ENCODE peak calls at places on chromosome 10, in five cellular contexts. K is fibroblast of pulmonary artery, F is GM20000, S is lung, B is GM13977. R is an unnamed sample.

GRCh38 chr10:122490786-122491680 is 29.7 kb downstream of the HTRA1 start:
- DNase-seq in K (peak; percentile 43), F (no peak), S (no peak), B (no peak), R (no peak)

GRCh38 chr10:120818301-120818700 is 32.9 kb upstream of the WDR11 start:
- DNase-seq in K (no peak), F (no peak), S (no peak), B (no peak), R (no peak)

GRCh38 chr10:57979466-57979865 is 288.2 kb downstream of the IPMK start:
- DNase-seq in K (peak; percentile 27), F (no peak), S (no peak), B (no peak), R (no peak)

GRCh38 chr10:72276013-72276387 is 2.3 kb downstream of the DDIT4 start:
- DNase-seq in K (peak; percentile 55), F (no peak), S (no peak), B (no peak), R (no peak)

GRCh38 chr10:89838002-89838615 is 136.7 kb downstream of the KIF20B start:
- DNase-seq in K (no peak), F (no peak), S (no peak), B (no peak), R (no peak)

GRCh38 chr10:30834636-30835035 is 197.0 kb downstream of the ZNF438 start:
- DNase-seq in K (no peak), F (no peak), S (no peak), B (no peak), R (no peak)

GRCh38 chr10:59234194-59234593 is 57.8 kb downstream of the PHYHIPL start:
- DNase-seq in K (peak; percentile 11), F (no peak), S (no peak), B (no peak), R (no peak)

GRCh38 chr10:119209050-119209735 is 1.8 kb downstream of the GRK5 start:
- DNase-seq in K (peak; percentile 79), F (peak; percentile 60), S (peak; percentile 44), B (peak; percentile 45), R (peak; percentile 80)

GRCh38 chr10:69269761-69270160 is 8.5 kb upstream of the HK1 start:
- DNase-seq in K (peak; percentile 43), F (no peak), S (no peak), B (no peak), R (no peak)

GRCh38 chr10:72134785-72135765 is 46.7 kb upstream of the SPOCK2 start:
- DNase-seq in K (no peak), F (no peak), S (no peak), B (no peak), R (no peak)

GRCh38 chr10:51999089-51999488 is 299.7 kb upstream of the CSTF2T start:
- DNase-seq in K (no peak), F (no peak), S (no peak), B (no peak), R (no peak)

GRCh38 chr10:116629340-116629739 is 8.6 kb downstream of the PNLIPRP2 start:
- DNase-seq in K (no peak), F (peak; percentile 8), S (no peak), B (no peak), R (no peak)

GRCh38 chr10:69846252-69847000 is 44.7 kb downstream of the COL13A1 start:
- DNase-seq in K (no peak), F (no peak), S (no peak), B (no peak), R (no peak)

GRCh38 chr10:125201108-125201524 is 40.8 kb upstream of the CTBP2 start:
- DNase-seq in K (no peak), F (peak; percentile 59), S (no peak), B (peak; percentile 66), R (no peak)

GRCh38 chr10:132257271-132257670 is 50.5 kb downstream of the STK32C start:
- DNase-seq in K (peak; percentile 6), F (no peak), S (no peak), B (no peak), R (no peak)

GRCh38 chr10:94076325-94076841 is 82.7 kb downstream of the PLCE1 start:
- DNase-seq in K (peak; percentile 63), F (no peak), S (no peak), B (no peak), R (no peak)

GRCh38 chr10:14502451-14502850 is 171.7 kb upstream of the FRMD4A start:
- DNase-seq in K (no peak), F (no peak), S (no peak), B (no peak), R (no peak)

GRCh38 chr10:80172896-80173295 is 32.4 kb downstream of the ANXA11 start:
- DNase-seq in K (no peak), F (no peak), S (no peak), B (no peak), R (no peak)

GRCh38 chr10:4390219-4390618 is 435.8 kb upstream of the AKR1E2 start:
- DNase-seq in K (no peak), F (no peak), S (no peak), B (no peak), R (no peak)
- TF ChIP-seq CTCF in K (no peak), F (no peak), S (no peak), B (no peak), R (no peak)

GRCh38 chr10:66307826-66308225 is 618.0 kb upstream of the LRRTM3 start:
- DNase-seq in K (no peak), F (no peak), S (no peak), B (no peak), R (no peak)
- TF ChIP-seq CTCF in K (no peak), F (no peak), S (no peak), B (no peak), R (no peak)

DNA sequence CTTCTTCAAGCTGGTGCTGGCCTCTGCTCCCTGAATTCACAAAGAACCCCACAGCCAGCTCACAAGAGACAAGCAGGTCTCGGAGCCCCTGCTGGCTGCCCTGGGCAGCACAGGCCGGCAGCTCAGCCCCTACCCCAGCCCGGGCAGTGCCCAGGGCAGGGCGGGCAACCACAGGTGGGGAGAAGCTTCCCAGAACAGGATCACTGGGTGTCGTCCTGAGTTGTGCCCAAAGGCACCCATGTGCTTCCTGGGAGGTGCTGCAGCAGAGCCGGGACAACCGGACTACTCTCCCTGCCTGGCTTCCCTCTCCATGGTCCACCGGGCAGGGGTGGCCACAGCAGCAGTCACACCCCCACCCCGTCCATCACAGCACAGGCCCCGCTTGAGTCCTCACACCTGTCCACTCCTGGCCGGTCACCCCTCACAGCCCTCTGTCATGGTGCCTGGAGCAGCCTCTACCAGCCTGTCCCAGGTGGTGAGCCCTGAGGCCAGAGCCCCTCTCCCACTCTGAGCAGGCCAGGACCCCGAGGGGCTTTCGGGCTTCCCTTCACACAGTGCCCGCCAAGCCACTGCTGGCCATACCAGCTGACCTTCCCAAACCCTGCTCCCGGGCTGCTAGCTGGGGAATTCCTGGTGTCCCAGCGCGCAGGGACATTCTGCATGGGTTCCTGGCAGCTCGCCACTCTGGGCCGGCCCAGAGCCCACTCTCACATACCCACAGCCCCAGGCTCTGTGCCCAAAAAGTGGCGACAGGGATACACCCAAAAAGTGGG is 3.1 kb downstream of the RASGEF1A start:
- DNase-seq in K (no peak), F (no peak), S (no peak), B (peak; percentile 45), R (no peak)
- TF ChIP-seq CTCF in K (peak; percentile 23), F (no peak), S (no peak), B (no peak), R (peak; percentile 60)

DNA sequence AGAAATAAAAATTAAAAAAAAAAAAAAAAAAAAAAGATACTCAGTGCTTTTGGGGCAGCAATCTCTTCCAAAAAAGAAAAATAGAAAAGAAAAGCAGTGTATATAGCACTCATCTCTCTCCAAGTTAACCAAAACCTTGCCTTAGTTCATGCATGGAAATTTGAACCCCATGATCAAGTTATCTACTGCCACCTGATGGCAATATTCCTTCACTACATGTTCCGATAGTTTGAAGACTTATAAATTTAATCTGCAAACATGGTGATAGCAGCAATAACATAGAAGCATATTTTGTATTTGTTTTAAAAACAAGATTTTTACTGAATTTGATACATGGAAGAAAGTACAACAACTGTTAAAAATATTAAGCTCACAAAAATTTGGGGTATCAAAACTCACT is 48.6 kb upstream of the SLIT1 start:
- DNase-seq in K (peak; percentile 78), F (no peak), S (no peak), B (peak; percentile 30), R (peak; percentile 18)
- TF ChIP-seq CTCF in K (peak; percentile 64), F (no peak), S (peak; percentile 18), B (peak; percentile 56), R (peak; percentile 75)

GRCh38 chr10:37991655-37992054 is 15.2 kb upstream of the ZNF25 start:
- DNase-seq in K (no peak), F (no peak), S (no peak), B (no peak), R (no peak)

GRCh38 chr10:37992083-37992482 is 15.6 kb upstream of the ZNF25 start:
- DNase-seq in K (no peak), F (peak; percentile 5), S (no peak), B (no peak), R (no peak)
- TF ChIP-seq CTCF in K (no peak), F (no peak), S (no peak), B (peak; percentile 19), R (no peak)

DNA sequence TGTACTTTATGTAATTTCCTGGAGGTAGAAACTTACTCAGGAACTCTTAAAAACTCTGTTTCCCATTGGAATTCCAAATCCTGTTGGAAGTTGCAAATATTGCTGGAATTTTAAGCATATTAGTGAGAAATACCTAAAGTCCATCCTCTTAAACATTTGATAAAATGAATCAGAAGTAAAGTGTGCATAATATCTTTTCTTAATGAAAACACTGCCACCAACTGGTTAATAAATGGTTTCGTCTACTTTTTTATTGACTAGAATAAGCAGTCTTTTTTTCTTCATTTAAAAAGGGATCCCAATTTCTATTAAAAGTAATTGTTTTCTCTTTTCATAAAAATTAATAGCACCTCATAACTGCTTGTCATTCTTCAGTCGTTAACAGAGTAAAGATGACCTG is 28.3 kb downstream of the NPS start:
- DNase-seq in K (peak; percentile 14), F (no peak), S (no peak), B (no peak), R (no peak)
- TF ChIP-seq CTCF in K (no peak), F (no peak), S (no peak), B (no peak), R (no peak)

GRCh38 chr10:78605800-78606350 is 462.9 kb upstream of the ZMIZ1 start:
- DNase-seq in K (peak; percentile 9), F (no peak), S (no peak), B (no peak), R (no peak)
- TF ChIP-seq CTCF in K (no peak), F (no peak), S (no peak), B (no peak), R (no peak)

GRCh38 chr10:92592761-92593552 is at the start of gene KIF11:
- DNase-seq in K (peak; percentile 97), F (peak; percentile 93), S (peak; percentile 97), B (peak; percentile 93), R (peak; percentile 94)
- TF ChIP-seq CTCF in K (no peak), F (no peak), S (no peak), B (no peak), R (no peak)

GRCh38 chr10:82938331-82938730 is 1063.3 kb downstream of the NRG3 start:
- DNase-seq in K (no peak), F (no peak), S (no peak), B (no peak), R (no peak)

GRCh38 chr10:82934947-82935346 is 1060.0 kb downstream of the NRG3 start:
- DNase-seq in K (no peak), F (no peak), S (no peak), B (no peak), R (no peak)

GRCh38 chr10:82932426-82932825 is 1057.4 kb downstream of the NRG3 start:
- DNase-seq in K (no peak), F (no peak), S (no peak), B (no peak), R (no peak)

GRCh38 chr10:82934429-82934828 is 1059.4 kb downstream of the NRG3 start:
- DNase-seq in K (peak; percentile 6), F (no peak), S (no peak), B (no peak), R (no peak)
- TF ChIP-seq CTCF in K (no peak), F (no peak), S (no peak), B (peak; percentile 43), R (no peak)

R was measured in endothelial cell.